ENCODE peak calls at places on chromosomes 7 and 10, in five cellular contexts. O, J, M, L and U are unnamed samples.

GRCh38 chr7:874036-874749 is 2.2 kb upstream of the GET4 start:
- DNase-seq in M (no peak), L (no peak), O (no peak), J (no peak), U (no peak)

GRCh38 chr7:5248201-5248885 is 34.4 kb upstream of the SLC29A4 start:
- DNase-seq in L (no peak), M (no peak), O (no peak), J (no peak), U (no peak)

GRCh38 chr10:61900829-61901783 is at the start of gene ARID5B:
- DNase-seq in L (no peak), O (no peak), M (peak), J (peak), U (peak)

GRCh38 chr10:80144302-80145131 is 12.0 kb downstream of the PLAC9 start:
- DNase-seq in O (no peak), L (no peak), M (peak), J (no peak), U (peak)

GRCh38 chr7:12583922-12584321 is 13.4 kb downstream of the SCIN start:
- DNase-seq in L (no peak), M (no peak), J (no peak), O (no peak), U (no peak)

GRCh38 chr10:84177541-84178386 is 4.2 kb downstream of the GPR15LG start:
- DNase-seq in L (no peak), M (no peak), J (no peak), O (no peak), U (no peak)

GRCh38 chr10:102627446-102628293 is 16.6 kb upstream of the TRIM8 start:
- DNase-seq in J (peak), M (peak), L (no peak), O (no peak), U (peak)

GRCh38 chr10:71052708-71053107 is 159.7 kb upstream of the UNC5B start:
- DNase-seq in O (no peak), M (no peak), J (no peak), L (no peak), U (no peak)

GRCh38 chr10:7444576-7445226 is 33.9 kb upstream of the SFMBT2 start:
- DNase-seq in O (no peak), M (no peak), J (no peak), L (no peak), U (no peak)

GRCh38 chr10:49107111-49107889 is 8.0 kb downstream of the VSTM4 start:
- DNase-seq in L (no peak), O (no peak), M (no peak), J (no peak), U (no peak)

GRCh38 chr10:13046861-13047528 is 45.5 kb upstream of the CCDC3 start:
- DNase-seq in O (no peak), L (no peak), M (no peak), J (peak), U (no peak)

GRCh38 chr7:27549621-27550020 is 113.1 kb downstream of the HIBADH start:
- DNase-seq in L (no peak), J (no peak), M (no peak), O (no peak), U (no peak)

GRCh38 chr10:16904619-16905018 is 87.4 kb upstream of the RSU1 start:
- DNase-seq in M (no peak), L (no peak), O (peak), J (no peak), U (no peak)

GRCh38 chr10:123027861-123028260 is 19.1 kb downstream of the ACADSB start:
- DNase-seq in L (no peak), M (no peak), J (no peak), O (peak), U (no peak)

GRCh38 chr10:99845837-99846382 is 63.5 kb downstream of the ABCC2 start:
- DNase-seq in J (peak), L (peak), M (peak), O (peak), U (peak)

DNA sequence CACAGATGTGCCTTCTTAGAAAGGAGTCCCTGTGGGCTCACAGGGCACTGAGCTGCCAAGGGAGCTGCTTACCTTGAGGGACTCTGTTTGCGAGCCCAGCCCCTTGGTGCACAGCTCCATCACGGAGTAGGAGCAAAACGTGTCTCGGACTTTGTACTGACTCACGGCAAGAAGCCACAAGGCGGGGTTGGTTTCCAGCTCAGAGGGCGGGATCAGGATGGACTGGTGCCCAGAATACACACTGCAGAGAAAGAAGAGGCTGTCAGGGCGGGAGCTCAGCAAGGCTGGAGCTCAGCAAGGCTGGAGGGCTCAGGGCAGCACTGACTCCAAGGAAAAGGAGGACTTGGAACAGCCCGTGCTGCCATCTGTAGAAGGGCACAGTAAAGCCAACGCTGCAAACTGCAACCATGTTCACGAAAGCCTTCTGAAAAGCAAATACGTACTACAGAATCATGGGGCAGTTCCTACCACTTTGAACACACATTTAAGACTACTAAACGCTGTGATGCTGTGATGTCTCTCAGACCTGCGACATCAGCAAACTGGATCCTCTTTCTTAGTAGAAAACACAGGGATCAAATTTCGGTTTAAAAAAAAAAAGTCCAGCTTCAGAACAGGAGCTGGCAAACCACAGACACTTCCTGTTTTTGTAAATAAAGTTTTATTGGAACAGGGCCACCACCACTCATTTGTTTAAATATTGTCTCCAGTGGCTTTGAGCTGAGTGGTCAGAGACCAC is 194.3 kb downstream of the ZMYND11 start:
- DNase-seq in J (peak), M (peak), L (no peak), O (peak), U (no peak)
- TF ChIP-seq CTCF in J (no peak), M (no peak), L (no peak), O (peak), U (no peak)

GRCh38 chr10:35641430-35642015 is 573 bp downstream of the FZD8 start:
- DNase-seq in L (peak), M (peak), J (peak), O (no peak), U (peak)

GRCh38 chr10:35639651-35640311 is 2.3 kb downstream of the FZD8 start:
- DNase-seq in M (no peak), O (no peak), J (peak), L (peak), U (peak)

GRCh38 chr10:35642023-35642792 is at the start of gene FZD8:
- DNase-seq in L (peak), O (peak), M (peak), J (peak), U (peak)

GRCh38 chr10:35640474-35640873 is 1.6 kb downstream of the FZD8 start:
- DNase-seq in M (peak), L (peak), O (no peak), J (peak), U (peak)

GRCh38 chr10:35640951-35641429 is 1.1 kb downstream of the FZD8 start:
- DNase-seq in M (peak), L (peak), J (peak), O (peak), U (peak)
- TF ChIP-seq CTCF in M (no peak), L (peak), J (no peak), O (no peak), U (no peak)

GRCh38 chr10:29634764-29635625 is at the start of gene SVIL:
- DNase-seq in J (peak), M (peak), O (no peak), L (no peak), U (peak)
- TF ChIP-seq CTCF in J (no peak), M (no peak), O (no peak), L (no peak), U (peak)

DNA sequence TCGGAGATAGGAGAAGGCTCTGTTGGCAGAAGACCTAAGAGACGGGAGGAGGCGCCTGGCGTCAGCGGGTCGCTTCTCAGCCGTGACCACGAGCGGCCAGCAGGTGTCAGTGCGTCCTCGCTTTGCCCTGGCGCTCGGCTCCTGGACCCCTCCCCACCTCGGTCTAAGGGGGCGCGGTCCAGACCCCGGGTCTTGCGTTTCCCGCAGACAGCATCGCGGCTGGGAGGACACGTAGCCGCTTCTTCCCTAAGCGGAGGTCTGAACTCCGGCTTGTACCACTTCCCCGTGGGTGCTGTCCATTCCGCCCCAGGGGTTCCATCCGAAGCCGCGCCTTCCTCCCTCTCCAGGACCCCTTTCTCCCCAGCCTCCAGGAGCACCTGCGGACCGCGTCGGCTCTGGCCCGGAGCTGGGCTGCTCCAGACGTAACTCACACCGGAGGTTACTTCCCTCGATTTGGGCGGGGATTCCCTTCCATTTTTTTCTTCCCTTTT is 593 bp upstream of the ADRA2A start:
- DNase-seq in J (peak), M (peak), O (no peak), L (peak), U (peak)
- TF ChIP-seq CTCF in J (peak), M (peak), O (peak), L (peak), U (peak)

DNA sequence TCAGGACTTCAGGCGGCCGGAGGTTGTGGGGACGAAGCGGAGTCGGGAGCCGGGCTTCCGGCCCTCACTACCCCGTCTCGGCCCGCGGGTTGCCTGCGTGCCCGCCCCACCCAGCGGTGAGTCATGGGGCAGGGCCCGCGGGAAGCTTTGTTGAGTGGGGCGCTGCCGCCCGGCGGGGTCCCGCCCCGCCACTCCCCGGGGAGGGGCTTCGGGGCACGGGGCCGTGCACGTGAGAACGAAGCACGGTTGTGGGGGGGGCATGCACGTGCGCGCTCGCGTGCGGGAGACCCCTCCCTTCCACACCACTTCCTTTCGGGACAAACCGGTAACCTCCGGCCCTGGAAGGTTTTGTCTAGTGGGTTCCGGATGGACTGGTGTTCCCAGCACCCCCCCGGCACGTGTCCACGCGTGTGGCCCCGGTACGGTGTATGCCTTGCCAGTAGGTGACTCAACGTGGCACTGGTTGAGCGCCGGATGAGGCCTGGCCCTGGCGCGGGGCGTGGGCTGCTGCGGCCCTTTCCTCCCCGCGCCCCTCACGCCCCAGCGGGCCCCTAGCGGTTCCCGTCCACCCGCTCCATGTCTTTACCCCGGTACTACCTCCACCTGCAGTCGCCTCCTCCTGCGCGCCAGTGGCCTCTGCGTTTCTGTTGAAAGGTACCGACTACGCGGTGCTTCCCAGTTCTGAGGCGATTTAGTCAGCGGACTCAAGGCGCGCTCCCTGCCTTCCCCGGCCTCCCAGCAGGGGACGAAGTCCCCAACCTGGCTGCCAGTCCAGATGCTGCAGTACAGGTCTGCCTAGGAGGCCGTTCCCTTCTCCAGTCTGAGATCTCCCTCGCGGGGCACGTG is 3.1 kb downstream of the ADIRF start:
- DNase-seq in O (peak), M (peak), L (peak), J (peak), U (peak)
- TF ChIP-seq CTCF in O (no peak), M (no peak), L (peak), J (no peak), U (no peak)

GRCh38 chr10:106672517-106673175 is 491.9 kb downstream of the SORCS1 start:
- DNase-seq in L (no peak), J (no peak), M (no peak), O (no peak), U (no peak)
- TF ChIP-seq CTCF in L (no peak), J (no peak), M (no peak), O (no peak), U (no peak)

GRCh38 chr10:79068562-79069324 is at the start of gene ZMIZ1:
- DNase-seq in M (peak), L (peak), O (peak), J (peak), U (peak)
- TF ChIP-seq CTCF in M (no peak), L (peak), O (peak), J (peak), U (peak)